ENCODE peak calls at places on chromosomes 13 and 19, in ten cellular contexts. One of them, this sample, is unnamed.

GRCh38 chr13:35565273-35565672 is 88.8 kb upstream of the MAB21L1 start:
- DNase-seq in CD4-positive, alpha-beta T cell: no peak
- DNase-seq in upper lobe of right lung: no peak
- DNase-seq in progenitor cell of endocrine pancreas: no peak
- DNase-seq in astrocyte of the spinal cord: no peak
- DNase-seq in cardiac fibroblast: no peak
- DNase-seq in PC-9: no peak
- DNase-seq in AG10803: no peak
- DNase-seq in tibial nerve: no peak
- DNase-seq in K562: no peak
- DNase-seq in this sample: no peak

GRCh38 chr19:34366670-34367423 is 1.9 kb downstream of the GPI start:
- DNase-seq in CD4-positive, alpha-beta T cell: no peak
- DNase-seq in upper lobe of right lung: no peak
- DNase-seq in progenitor cell of endocrine pancreas: no peak
- DNase-seq in astrocyte of the spinal cord: peak; percentile 36
- DNase-seq in cardiac fibroblast: peak; percentile 92
- DNase-seq in PC-9: no peak
- DNase-seq in AG10803: peak; percentile 77
- DNase-seq in tibial nerve: no peak
- DNase-seq in K562: peak; percentile 18
- DNase-seq in this sample: peak; percentile 53

GRCh38 chr19:35853038-35853756 is 893 bp upstream of the NPHS1 start:
- DNase-seq in CD4-positive, alpha-beta T cell: no peak
- DNase-seq in upper lobe of right lung: no peak
- DNase-seq in progenitor cell of endocrine pancreas: no peak
- DNase-seq in astrocyte of the spinal cord: no peak
- DNase-seq in cardiac fibroblast: no peak
- DNase-seq in PC-9: no peak
- DNase-seq in AG10803: no peak
- DNase-seq in tibial nerve: no peak
- DNase-seq in K562: no peak
- DNase-seq in this sample: no peak

GRCh38 chr19:55407625-55408319 is at the start of gene UBE2S:
- DNase-seq in CD4-positive, alpha-beta T cell: peak; percentile 95
- DNase-seq in upper lobe of right lung: peak; percentile 99
- DNase-seq in progenitor cell of endocrine pancreas: peak; percentile 90
- DNase-seq in astrocyte of the spinal cord: peak; percentile 100
- DNase-seq in cardiac fibroblast: peak; percentile 100
- DNase-seq in PC-9: peak; percentile 95
- DNase-seq in AG10803: peak; percentile 99
- DNase-seq in tibial nerve: peak; percentile 94
- DNase-seq in K562: peak; percentile 97
- DNase-seq in this sample: peak; percentile 98

GRCh38 chr19:50669319-50670101 is 20.3 kb downstream of the C19orf81 start:
- DNase-seq in CD4-positive, alpha-beta T cell: no peak
- DNase-seq in upper lobe of right lung: no peak
- DNase-seq in progenitor cell of endocrine pancreas: no peak
- DNase-seq in astrocyte of the spinal cord: peak; percentile 6
- DNase-seq in cardiac fibroblast: peak; percentile 52
- DNase-seq in PC-9: no peak
- DNase-seq in AG10803: peak; percentile 20
- DNase-seq in tibial nerve: no peak
- DNase-seq in K562: peak; percentile 73
- DNase-seq in this sample: no peak

GRCh38 chr19:12293771-12294307 is 844 bp downstream of the ZNF44 start:
- DNase-seq in CD4-positive, alpha-beta T cell: peak; percentile 32
- DNase-seq in upper lobe of right lung: peak; percentile 95
- DNase-seq in progenitor cell of endocrine pancreas: peak; percentile 86
- DNase-seq in astrocyte of the spinal cord: peak; percentile 53
- DNase-seq in cardiac fibroblast: peak; percentile 58
- DNase-seq in PC-9: peak; percentile 84
- DNase-seq in AG10803: peak; percentile 54
- DNase-seq in tibial nerve: peak; percentile 33
- DNase-seq in K562: peak; percentile 37
- DNase-seq in this sample: peak; percentile 62

GRCh38 chr13:61765181-61765742 is 349.6 kb upstream of the PCDH20 start:
- DNase-seq in CD4-positive, alpha-beta T cell: no peak
- DNase-seq in upper lobe of right lung: no peak
- DNase-seq in progenitor cell of endocrine pancreas: no peak
- DNase-seq in astrocyte of the spinal cord: no peak
- DNase-seq in cardiac fibroblast: no peak
- DNase-seq in PC-9: no peak
- DNase-seq in AG10803: no peak
- DNase-seq in tibial nerve: no peak
- DNase-seq in K562: no peak
- DNase-seq in this sample: no peak

GRCh38 chr13:30408319-30409101 is 13.8 kb upstream of the UBE2L5 start:
- DNase-seq in CD4-positive, alpha-beta T cell: peak; percentile 88
- DNase-seq in upper lobe of right lung: peak; percentile 98
- DNase-seq in progenitor cell of endocrine pancreas: peak; percentile 94
- DNase-seq in astrocyte of the spinal cord: peak; percentile 91
- DNase-seq in cardiac fibroblast: peak; percentile 92
- DNase-seq in PC-9: peak; percentile 75
- DNase-seq in AG10803: peak; percentile 88
- DNase-seq in tibial nerve: peak; percentile 93
- DNase-seq in K562: peak; percentile 91
- DNase-seq in this sample: peak; percentile 31

GRCh38 chr19:38653028-38653571 is 5.7 kb downstream of the ACTN4 start:
- DNase-seq in CD4-positive, alpha-beta T cell: no peak
- DNase-seq in upper lobe of right lung: no peak
- DNase-seq in progenitor cell of endocrine pancreas: no peak
- DNase-seq in astrocyte of the spinal cord: peak; percentile 39
- DNase-seq in cardiac fibroblast: peak; percentile 72
- DNase-seq in PC-9: no peak
- DNase-seq in AG10803: peak; percentile 76
- DNase-seq in tibial nerve: no peak
- DNase-seq in K562: no peak
- DNase-seq in this sample: peak; percentile 30

GRCh38 chr13:35699181-35699580 is 222.7 kb upstream of the MAB21L1 start:
- DNase-seq in CD4-positive, alpha-beta T cell: no peak
- DNase-seq in upper lobe of right lung: no peak
- DNase-seq in progenitor cell of endocrine pancreas: no peak
- DNase-seq in astrocyte of the spinal cord: peak; percentile 54
- DNase-seq in cardiac fibroblast: peak; percentile 25
- DNase-seq in PC-9: no peak
- DNase-seq in AG10803: peak; percentile 81
- DNase-seq in tibial nerve: no peak
- DNase-seq in K562: no peak
- DNase-seq in this sample: peak; percentile 77

GRCh38 chr19:6551607-6552450 is 21.0 kb downstream of the TNFSF9 start:
- DNase-seq in CD4-positive, alpha-beta T cell: peak; percentile 36
- DNase-seq in upper lobe of right lung: no peak
- DNase-seq in progenitor cell of endocrine pancreas: peak; percentile 42
- DNase-seq in astrocyte of the spinal cord: no peak
- DNase-seq in cardiac fibroblast: no peak
- DNase-seq in PC-9: no peak
- DNase-seq in AG10803: no peak
- DNase-seq in tibial nerve: no peak
- DNase-seq in K562: peak; percentile 85
- DNase-seq in this sample: no peak

GRCh38 chr19:39660661-39661060 is 4.9 kb downstream of the LGALS16 start:
- DNase-seq in CD4-positive, alpha-beta T cell: no peak
- DNase-seq in upper lobe of right lung: no peak
- DNase-seq in progenitor cell of endocrine pancreas: no peak
- DNase-seq in astrocyte of the spinal cord: no peak
- DNase-seq in cardiac fibroblast: no peak
- DNase-seq in PC-9: no peak
- DNase-seq in AG10803: no peak
- DNase-seq in tibial nerve: no peak
- DNase-seq in K562: no peak
- DNase-seq in this sample: no peak

GRCh38 chr19:19115954-19116353 is 22.3 kb downstream of the TMEM161A start:
- DNase-seq in CD4-positive, alpha-beta T cell: peak; percentile 32
- DNase-seq in upper lobe of right lung: peak; percentile 77
- DNase-seq in progenitor cell of endocrine pancreas: no peak
- DNase-seq in astrocyte of the spinal cord: no peak
- DNase-seq in cardiac fibroblast: peak; percentile 13
- DNase-seq in PC-9: no peak
- DNase-seq in AG10803: no peak
- DNase-seq in tibial nerve: no peak
- DNase-seq in K562: peak; percentile 66
- DNase-seq in this sample: no peak

GRCh38 chr19:47545061-47545948 is 27.6 kb downstream of the ZNF541 start:
- DNase-seq in CD4-positive, alpha-beta T cell: no peak
- DNase-seq in upper lobe of right lung: peak; percentile 61
- DNase-seq in progenitor cell of endocrine pancreas: no peak
- DNase-seq in astrocyte of the spinal cord: no peak
- DNase-seq in cardiac fibroblast: no peak
- DNase-seq in PC-9: no peak
- DNase-seq in AG10803: no peak
- DNase-seq in tibial nerve: no peak
- DNase-seq in K562: no peak
- DNase-seq in this sample: no peak

GRCh38 chr13:104106705-104107393 is 1040.6 kb upstream of the SLC10A2 start:
- DNase-seq in CD4-positive, alpha-beta T cell: no peak
- DNase-seq in upper lobe of right lung: no peak
- DNase-seq in progenitor cell of endocrine pancreas: no peak
- DNase-seq in astrocyte of the spinal cord: peak; percentile 47
- DNase-seq in cardiac fibroblast: peak; percentile 64
- DNase-seq in PC-9: peak; percentile 74
- DNase-seq in AG10803: no peak
- DNase-seq in tibial nerve: no peak
- DNase-seq in K562: no peak
- DNase-seq in this sample: no peak

GRCh38 chr19:45938733-45939319 is 24.2 kb upstream of the NANOS2 start:
- DNase-seq in CD4-positive, alpha-beta T cell: no peak
- DNase-seq in upper lobe of right lung: no peak
- DNase-seq in progenitor cell of endocrine pancreas: no peak
- DNase-seq in astrocyte of the spinal cord: no peak
- DNase-seq in cardiac fibroblast: no peak
- DNase-seq in PC-9: no peak
- DNase-seq in AG10803: no peak
- DNase-seq in tibial nerve: no peak
- DNase-seq in K562: no peak
- DNase-seq in this sample: no peak

GRCh38 chr19:4966591-4966990 is 2.3 kb upstream of the KDM4B start:
- DNase-seq in CD4-positive, alpha-beta T cell: no peak
- DNase-seq in upper lobe of right lung: no peak
- DNase-seq in progenitor cell of endocrine pancreas: no peak
- DNase-seq in astrocyte of the spinal cord: no peak
- DNase-seq in cardiac fibroblast: no peak
- DNase-seq in PC-9: no peak
- DNase-seq in AG10803: no peak
- DNase-seq in tibial nerve: no peak
- DNase-seq in K562: no peak
- DNase-seq in this sample: no peak

GRCh38 chr13:90803210-90803609 is 544.3 kb upstream of the MIR17HG start:
- DNase-seq in CD4-positive, alpha-beta T cell: no peak
- DNase-seq in upper lobe of right lung: no peak
- DNase-seq in progenitor cell of endocrine pancreas: no peak
- DNase-seq in astrocyte of the spinal cord: no peak
- DNase-seq in cardiac fibroblast: no peak
- DNase-seq in PC-9: no peak
- DNase-seq in AG10803: no peak
- DNase-seq in tibial nerve: no peak
- DNase-seq in K562: no peak
- DNase-seq in this sample: no peak

GRCh38 chr13:113753171-113753570 is 5.9 kb upstream of the TMEM255B start:
- DNase-seq in CD4-positive, alpha-beta T cell: no peak
- DNase-seq in upper lobe of right lung: no peak
- DNase-seq in progenitor cell of endocrine pancreas: no peak
- DNase-seq in astrocyte of the spinal cord: no peak
- DNase-seq in cardiac fibroblast: no peak
- DNase-seq in PC-9: no peak
- DNase-seq in AG10803: no peak
- DNase-seq in tibial nerve: no peak
- DNase-seq in K562: no peak
- DNase-seq in this sample: no peak

DNA sequence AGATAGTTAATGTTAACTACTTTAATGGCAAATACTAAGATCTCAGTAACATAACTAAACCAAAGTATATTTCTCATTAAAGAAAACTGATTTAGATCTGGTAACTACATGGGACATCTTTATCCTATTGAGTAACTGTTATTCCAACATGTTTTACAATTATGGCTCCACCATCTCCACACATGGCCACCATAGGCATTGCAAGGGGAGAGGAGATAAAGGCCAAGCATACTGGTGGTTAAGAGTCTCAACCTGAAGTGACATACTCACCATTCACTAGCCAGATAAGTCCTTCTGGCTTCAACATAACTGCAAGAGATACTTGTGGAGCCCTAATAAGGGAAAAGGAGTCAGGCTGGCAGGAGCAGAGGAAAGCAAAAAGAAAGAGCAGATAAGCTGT is 1586.4 kb upstream of the SPRY2 start:
- DNase-seq in CD4-positive, alpha-beta T cell: no peak
- DNase-seq in upper lobe of right lung: no peak
- DNase-seq in progenitor cell of endocrine pancreas: no peak
- DNase-seq in astrocyte of the spinal cord: no peak
- DNase-seq in cardiac fibroblast: no peak
- DNase-seq in PC-9: no peak
- DNase-seq in AG10803: no peak
- DNase-seq in tibial nerve: no peak
- DNase-seq in K562: no peak
- DNase-seq in this sample: no peak
- TF ChIP-seq CTCF in CD4-positive, alpha-beta T cell: no peak
- TF ChIP-seq CTCF in upper lobe of right lung: no peak
- TF ChIP-seq CTCF in progenitor cell of endocrine pancreas: peak; percentile 32
- TF ChIP-seq CTCF in astrocyte of the spinal cord: peak; percentile 7
- TF ChIP-seq CTCF in cardiac fibroblast: no peak
- TF ChIP-seq CTCF in PC-9: no peak
- TF ChIP-seq CTCF in AG10803: no peak
- TF ChIP-seq CTCF in tibial nerve: no peak
- TF ChIP-seq CTCF in K562: no peak
- TF ChIP-seq CTCF in this sample: peak; percentile 30

GRCh38 chr19:10554760-10555612 is 10.8 kb downstream of the KRI1 start:
- DNase-seq in CD4-positive, alpha-beta T cell: no peak
- DNase-seq in upper lobe of right lung: no peak
- DNase-seq in progenitor cell of endocrine pancreas: no peak
- DNase-seq in astrocyte of the spinal cord: no peak
- DNase-seq in cardiac fibroblast: no peak
- DNase-seq in PC-9: no peak
- DNase-seq in AG10803: no peak
- DNase-seq in tibial nerve: no peak
- DNase-seq in K562: no peak
- DNase-seq in this sample: no peak
- TF ChIP-seq CTCF in CD4-positive, alpha-beta T cell: no peak
- TF ChIP-seq CTCF in upper lobe of right lung: no peak
- TF ChIP-seq CTCF in progenitor cell of endocrine pancreas: peak; percentile 17
- TF ChIP-seq CTCF in astrocyte of the spinal cord: no peak
- TF ChIP-seq CTCF in cardiac fibroblast: no peak
- TF ChIP-seq CTCF in PC-9: no peak
- TF ChIP-seq CTCF in AG10803: no peak
- TF ChIP-seq CTCF in tibial nerve: no peak
- TF ChIP-seq CTCF in K562: no peak
- TF ChIP-seq CTCF in this sample: peak; percentile 54

GRCh38 chr13:72585254-72585653 is 142.2 kb downstream of the MZT1 start:
- DNase-seq in CD4-positive, alpha-beta T cell: no peak
- DNase-seq in upper lobe of right lung: no peak
- DNase-seq in progenitor cell of endocrine pancreas: no peak
- DNase-seq in astrocyte of the spinal cord: no peak
- DNase-seq in cardiac fibroblast: no peak
- DNase-seq in PC-9: no peak
- DNase-seq in AG10803: no peak
- DNase-seq in tibial nerve: no peak
- DNase-seq in K562: no peak
- DNase-seq in this sample: no peak
- TF ChIP-seq CTCF in CD4-positive, alpha-beta T cell: no peak
- TF ChIP-seq CTCF in upper lobe of right lung: no peak
- TF ChIP-seq CTCF in progenitor cell of endocrine pancreas: no peak
- TF ChIP-seq CTCF in astrocyte of the spinal cord: no peak
- TF ChIP-seq CTCF in cardiac fibroblast: no peak
- TF ChIP-seq CTCF in PC-9: no peak
- TF ChIP-seq CTCF in AG10803: no peak
- TF ChIP-seq CTCF in tibial nerve: no peak
- TF ChIP-seq CTCF in K562: no peak
- TF ChIP-seq CTCF in this sample: no peak

GRCh38 chr13:101115762-101116161 is 300.5 kb downstream of the NALCN start:
- DNase-seq in CD4-positive, alpha-beta T cell: no peak
- DNase-seq in upper lobe of right lung: no peak
- DNase-seq in progenitor cell of endocrine pancreas: no peak
- DNase-seq in astrocyte of the spinal cord: peak; percentile 70
- DNase-seq in cardiac fibroblast: peak; percentile 1
- DNase-seq in PC-9: no peak
- DNase-seq in AG10803: peak; percentile 6
- DNase-seq in tibial nerve: no peak
- DNase-seq in K562: no peak
- DNase-seq in this sample: peak; percentile 6
- TF ChIP-seq CTCF in CD4-positive, alpha-beta T cell: no peak
- TF ChIP-seq CTCF in upper lobe of right lung: no peak
- TF ChIP-seq CTCF in progenitor cell of endocrine pancreas: no peak
- TF ChIP-seq CTCF in astrocyte of the spinal cord: peak; percentile 47
- TF ChIP-seq CTCF in cardiac fibroblast: peak; percentile 20
- TF ChIP-seq CTCF in PC-9: no peak
- TF ChIP-seq CTCF in AG10803: peak; percentile 27
- TF ChIP-seq CTCF in tibial nerve: no peak
- TF ChIP-seq CTCF in K562: no peak
- TF ChIP-seq CTCF in this sample: peak; percentile 59